ENCODE peak calls at places on chromosomes 12 and 14, in six cellular contexts. Y is T-helper 9 cell; T is erythroblast; W is right cardiac atrium; P is CD8-positive, alpha-beta memory T cell; C is nephron progenitor cell. A is an unnamed sample.

GRCh38 chr14:105448706-105449111 is 25.9 kb upstream of the CRIP2 start:
- DNase-seq in C (peak), T (peak), W (peak), Y (peak), P (peak), A (peak)

GRCh38 chr12:58712981-58713380 is 207.3 kb downstream of the LRIG3 start:
- DNase-seq in P (no peak), T (no peak), Y (no peak), C (no peak), W (no peak), A (no peak)

GRCh38 chr12:68432622-68433021 is 100.5 kb upstream of the MDM1 start:
- DNase-seq in T (no peak), Y (no peak), P (no peak), W (no peak), C (no peak), A (no peak)

GRCh38 chr14:93994919-93995682 is 2.0 kb upstream of the CCDC197 start:
- DNase-seq in Y (no peak), T (no peak), W (peak), P (no peak), C (no peak), A (peak)

GRCh38 chr12:51695241-51696010 is 104.4 kb downstream of the SCN8A start:
- DNase-seq in P (no peak), C (no peak), W (no peak), Y (no peak), T (no peak), A (no peak)

GRCh38 chr12:7460375-7461259 is 16.7 kb upstream of the CD163L1 start:
- DNase-seq in W (no peak), C (peak), P (peak), T (peak), Y (peak), A (peak)

GRCh38 chr12:4251228-4251891 is 22.2 kb upstream of the CCND2 start:
- DNase-seq in C (no peak), P (peak), Y (no peak), T (no peak), W (no peak), A (no peak)

GRCh38 chr14:104676130-104676693 is 13.2 kb upstream of the INF2 start:
- DNase-seq in C (no peak), P (no peak), Y (no peak), T (no peak), W (peak), A (no peak)

GRCh38 chr12:67068204-67068731 is 200.9 kb upstream of the CAND1 start:
- DNase-seq in P (peak), W (peak), Y (no peak), T (no peak), C (peak), A (no peak)

GRCh38 chr12:131965073-131965472 is 15.3 kb downstream of the EP400 start:
- DNase-seq in W (no peak), P (no peak), T (no peak), C (no peak), Y (no peak), A (no peak)

GRCh38 chr12:80032967-80033366 is 66.4 kb upstream of the OTOGL start:
- DNase-seq in T (no peak), C (no peak), Y (no peak), P (no peak), W (no peak), A (no peak)

GRCh38 chr14:67583711-67584644 is 16.1 kb downstream of the PIGH start:
- DNase-seq in P (peak), W (no peak), Y (peak), C (peak), T (peak), A (peak)

GRCh38 chr12:26692417-26692816 is 140.6 kb downstream of the ITPR2 start:
- DNase-seq in Y (no peak), W (no peak), C (no peak), P (no peak), T (no peak), A (no peak)

GRCh38 chr12:84508325-84508861 is 404.2 kb downstream of the SLC6A15 start:
- DNase-seq in C (peak), T (no peak), Y (no peak), W (no peak), P (no peak), A (peak)

GRCh38 chr12:121748571-121749265 is 36.2 kb downstream of the TMEM120B start:
- DNase-seq in Y (no peak), T (peak), W (no peak), C (peak), P (no peak), A (peak)

GRCh38 chr12:127108360-127109215 is 1158.4 kb upstream of the TMEM132C start:
- DNase-seq in T (peak), Y (peak), C (peak), W (peak), P (peak), A (peak)

GRCh38 chr12:42039146-42039545 is 105.5 kb downstream of the GXYLT1 start:
- DNase-seq in P (no peak), C (no peak), Y (no peak), W (no peak), T (no peak), A (peak)

GRCh38 chr14:20302042-20302761 is 3.5 kb downstream of the TTC5 start:
- DNase-seq in W (no peak), C (no peak), Y (no peak), T (peak), P (no peak), A (peak)

GRCh38 chr12:82725741-82726140 is 39.0 kb downstream of the TMTC2 start:
- DNase-seq in P (no peak), C (no peak), Y (no peak), W (no peak), T (no peak), A (no peak)

GRCh38 chr14:33848706-33849454 is 102.0 kb downstream of the EGLN3 start:
- DNase-seq in W (peak), Y (no peak), T (peak), P (no peak), C (peak), A (peak)

GRCh38 chr12:45613306-45613705 is 116.2 kb upstream of the ARID2 start:
- DNase-seq in P (no peak), T (no peak), Y (no peak), W (no peak), C (no peak), A (peak)

GRCh38 chr14:103267226-103267625 is 66.8 kb upstream of the EIF5 start:
- DNase-seq in W (no peak), T (no peak), P (no peak), C (no peak), Y (no peak), A (no peak)

GRCh38 chr12:122028601-122029560 is 7.2 kb downstream of the BCL7A start:
- DNase-seq in Y (no peak), T (no peak), C (no peak), W (no peak), P (no peak), A (no peak)